ENCODE peak calls at places on chromosomes 3 and 15, in ten cellular contexts. O, L, K, J, Q, Z, N, G, S and I are unnamed samples.

GRCh38 chr3:65344444-65344843 is 656.6 kb upstream of the ADAMTS9 start:
- DNase-seq in Q (no peak), N (no peak), S (no peak), G (no peak), L (no peak), K (no peak), Z (no peak), J (no peak), O (no peak), I (no peak)

GRCh38 chr15:38129531-38130199 is 123.0 kb upstream of the SPRED1 start:
- DNase-seq in J (peak), L (peak), S (no peak), Z (peak), Q (no peak), G (peak), N (peak), O (no peak), K (peak), I (peak)

GRCh38 chr3:43309372-43310305 is 23.3 kb downstream of the SNRK start:
- DNase-seq in Q (no peak), Z (no peak), J (no peak), N (no peak), G (peak), S (no peak), O (no peak), K (no peak), L (no peak), I (no peak)

GRCh38 chr3:169227911-169228310 is 435.6 kb downstream of the MECOM start:
- DNase-seq in Z (no peak), K (peak), N (peak), L (no peak), J (no peak), Q (no peak), G (peak), S (no peak), O (no peak), I (peak)

GRCh38 chr15:48063411-48063985 is 57.3 kb upstream of the SLC24A5 start:
- DNase-seq in S (no peak), Z (no peak), Q (no peak), K (no peak), J (no peak), N (no peak), G (no peak), L (no peak), O (no peak), I (no peak)

GRCh38 chr15:71385026-71385425 is 269.8 kb downstream of the THSD4 start:
- DNase-seq in S (no peak), J (no peak), Q (no peak), O (no peak), Z (no peak), L (no peak), K (no peak), G (no peak), N (no peak), I (peak)

GRCh38 chr3:81743096-81744025 is 18.1 kb downstream of the GBE1 start:
- DNase-seq in L (peak), S (no peak), J (peak), Z (peak), K (peak), O (no peak), Q (no peak), G (peak), N (peak), I (peak)

GRCh38 chr3:42412526-42413155 is 2.2 kb upstream of the LYZL4 start:
- DNase-seq in S (no peak), L (no peak), O (no peak), N (no peak), G (no peak), J (no peak), Q (no peak), Z (no peak), K (no peak), I (no peak)

GRCh38 chr15:66766282-66767228 is 64.5 kb downstream of the SMAD6 start:
- DNase-seq in L (peak), Z (no peak), O (no peak), J (peak), S (no peak), K (no peak), N (peak), G (peak), Q (no peak), I (no peak)

GRCh38 chr3:163018664-163019063 is 1522.1 kb downstream of the OTOL1 start:
- DNase-seq in Z (no peak), G (no peak), J (no peak), Q (no peak), L (no peak), O (no peak), S (peak), N (no peak), K (no peak), I (no peak)

GRCh38 chr3:143443851-143444331 is 324.3 kb downstream of the CHST2 start:
- DNase-seq in G (peak), Z (peak), N (peak), J (peak), L (peak), S (no peak), O (no peak), Q (no peak), K (peak), I (peak)

GRCh38 chr3:64291345-64291744 is 66.1 kb upstream of the PRICKLE2 start:
- DNase-seq in J (peak), G (peak), Q (no peak), Z (peak), N (peak), O (no peak), S (no peak), L (peak), K (no peak), I (peak)

GRCh38 chr3:152026033-152026556 is 152.7 kb downstream of the SUCNR1 start:
- DNase-seq in J (peak), G (peak), Q (no peak), L (no peak), O (no peak), K (peak), N (peak), Z (peak), S (no peak), I (peak)

GRCh38 chr15:39828374-39828931 is 45.8 kb upstream of the FSIP1 start:
- DNase-seq in J (peak), Z (no peak), Q (peak), S (peak), G (peak), K (no peak), O (no peak), L (no peak), N (peak), I (peak)

GRCh38 chr3:143736651-143737050 is 111.6 kb downstream of the SLC9A9 start:
- DNase-seq in Q (no peak), L (no peak), J (peak), S (no peak), G (peak), Z (no peak), K (no peak), N (peak), O (no peak), I (peak)

GRCh38 chr3:134985841-134986520 is 190.9 kb downstream of the EPHB1 start:
- DNase-seq in O (no peak), Q (no peak), N (peak), Z (no peak), L (no peak), G (peak), K (no peak), J (no peak), S (no peak), I (no peak)

GRCh38 chr3:126747768-126748167 is 43.7 kb downstream of the CHCHD6 start:
- DNase-seq in K (no peak), N (no peak), L (no peak), J (no peak), Q (no peak), G (no peak), O (no peak), S (no peak), Z (no peak), I (no peak)

GRCh38 chr3:64631951-64632350 is 55.8 kb downstream of the ADAMTS9 start:
- DNase-seq in G (no peak), L (no peak), K (no peak), Z (no peak), N (no peak), J (no peak), S (no peak), Q (no peak), O (no peak), I (no peak)

GRCh38 chr3:187403768-187404270 is 35.6 kb downstream of the RTP4 start:
- DNase-seq in O (no peak), N (peak), K (peak), G (peak), Z (peak), Q (no peak), S (no peak), J (peak), L (no peak), I (peak)

GRCh38 chr15:36844453-36845094 is 255.8 kb downstream of the MEIS2 start:
- DNase-seq in S (no peak), N (peak), O (no peak), G (peak), Q (no peak), L (peak), J (peak), Z (peak), K (peak), I (peak)

GRCh38 chr3:136390574-136390973 is 140.4 kb downstream of the PCCB start:
- DNase-seq in S (no peak), Q (no peak), N (no peak), K (no peak), G (no peak), J (no peak), Z (no peak), L (no peak), O (no peak), I (peak)

GRCh38 chr3:7565574-7565973 is 704.7 kb downstream of the GRM7 start:
- DNase-seq in G (no peak), L (no peak), S (no peak), O (no peak), N (no peak), K (no peak), Q (no peak), J (peak), Z (no peak), I (no peak)

GRCh38 chr3:141477224-141477623 is 9.6 kb upstream of the RASA2 start:
- DNase-seq in S (no peak), O (no peak), J (peak), K (no peak), L (no peak), G (peak), N (peak), Z (peak), Q (no peak), I (peak)

GRCh38 chr15:68676926-68677325 is 98.1 kb downstream of the CORO2B start:
- DNase-seq in K (no peak), L (peak), Z (no peak), Q (peak), G (no peak), N (no peak), S (no peak), J (no peak), O (no peak), I (no peak)

GRCh38 chr3:192237992-192238608 is 489.2 kb downstream of the FGF12 start:
- DNase-seq in J (no peak), Z (no peak), L (no peak), S (peak), O (no peak), K (no peak), N (no peak), G (no peak), Q (no peak), I (no peak)

GRCh38 chr15:65006876-65007275 is 17.2 kb upstream of the SPG21 start:
- DNase-seq in N (no peak), J (peak), G (no peak), Z (no peak), K (no peak), Q (no peak), S (no peak), L (no peak), O (no peak), I (no peak)

GRCh38 chr3:56783644-56784451 is 17.9 kb downstream of the ARHGEF3 start:
- DNase-seq in L (peak), S (no peak), G (peak), Q (no peak), J (peak), K (peak), Z (peak), N (peak), O (peak), I (peak)

GRCh38 chr3:61715886-61716527 is 154.6 kb downstream of the PTPRG start:
- DNase-seq in L (no peak), Z (no peak), G (no peak), O (no peak), J (no peak), N (no peak), K (no peak), Q (no peak), S (no peak), I (no peak)

GRCh38 chr15:99305761-99306505 is 54.7 kb downstream of the LRRC28 start:
- DNase-seq in G (peak), S (no peak), Z (peak), O (no peak), Q (peak), L (no peak), N (peak), K (peak), J (peak), I (peak)

GRCh38 chr15:35674873-35675781 is 129.2 kb upstream of the DPH6 start:
- DNase-seq in N (peak), K (no peak), Q (no peak), Z (no peak), L (no peak), O (no peak), G (peak), J (peak), S (no peak), I (peak)

GRCh38 chr15:90264649-90265048 is 823 bp upstream of the NGRN start:
- DNase-seq in N (no peak), K (no peak), G (no peak), J (peak), L (no peak), S (no peak), Q (no peak), O (peak), Z (no peak), I (peak)

GRCh38 chr3:53764376-53764775 is 81.8 kb downstream of the CHDH start:
- DNase-seq in L (no peak), G (no peak), N (no peak), Z (no peak), Q (no peak), S (peak), J (no peak), O (no peak), K (no peak), I (no peak)

DNA sequence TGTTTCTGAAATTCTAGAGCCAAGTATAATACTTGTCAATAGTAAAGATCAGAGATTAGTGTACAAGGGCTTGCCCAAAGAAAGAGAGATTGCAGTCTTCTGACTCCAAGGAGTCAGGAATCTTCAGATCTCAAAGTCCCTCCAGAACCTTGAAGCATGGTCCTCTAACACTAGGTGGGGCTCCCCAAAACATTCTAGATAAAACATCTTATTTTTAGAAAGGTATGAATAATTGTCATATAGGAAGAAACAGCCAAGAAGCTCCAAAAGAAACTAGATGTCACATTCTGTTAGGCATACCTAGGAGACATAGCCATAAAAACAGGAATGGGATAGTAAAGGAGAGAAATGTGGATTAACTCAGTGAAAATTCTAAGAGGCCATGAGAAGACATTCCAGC is 10.7 kb downstream of the MUC13 start:
- DNase-seq in J (peak), G (no peak), Z (no peak), Q (no peak), O (no peak), K (no peak), S (no peak), L (no peak), N (peak), I (no peak)
- TF ChIP-seq CTCF in J (peak), G (peak), Z (peak), Q (no peak), O (no peak), K (no peak), S (no peak), L (no peak), N (peak), I (no peak)

GRCh38 chr3:17194116-17194515 is 309.4 kb downstream of the PLCL2 start:
- DNase-seq in G (no peak), Q (no peak), K (no peak), S (no peak), J (no peak), Z (no peak), O (no peak), N (no peak), L (no peak), I (no peak)

GRCh38 chr3:17195192-17195611 is 310.4 kb downstream of the PLCL2 start:
- DNase-seq in Q (no peak), N (peak), O (peak), J (no peak), S (peak), K (no peak), L (no peak), G (peak), Z (no peak), I (no peak)

GRCh38 chr3:17201538-17201937 is 316.8 kb downstream of the PLCL2 start:
- DNase-seq in Q (no peak), S (no peak), K (no peak), J (no peak), G (no peak), L (no peak), N (no peak), Z (no peak), O (no peak), I (no peak)

GRCh38 chr3:17192995-17193394 is 308.2 kb downstream of the PLCL2 start:
- DNase-seq in Q (no peak), Z (no peak), J (no peak), L (no peak), O (no peak), S (no peak), N (no peak), K (no peak), G (no peak), I (no peak)

DNA sequence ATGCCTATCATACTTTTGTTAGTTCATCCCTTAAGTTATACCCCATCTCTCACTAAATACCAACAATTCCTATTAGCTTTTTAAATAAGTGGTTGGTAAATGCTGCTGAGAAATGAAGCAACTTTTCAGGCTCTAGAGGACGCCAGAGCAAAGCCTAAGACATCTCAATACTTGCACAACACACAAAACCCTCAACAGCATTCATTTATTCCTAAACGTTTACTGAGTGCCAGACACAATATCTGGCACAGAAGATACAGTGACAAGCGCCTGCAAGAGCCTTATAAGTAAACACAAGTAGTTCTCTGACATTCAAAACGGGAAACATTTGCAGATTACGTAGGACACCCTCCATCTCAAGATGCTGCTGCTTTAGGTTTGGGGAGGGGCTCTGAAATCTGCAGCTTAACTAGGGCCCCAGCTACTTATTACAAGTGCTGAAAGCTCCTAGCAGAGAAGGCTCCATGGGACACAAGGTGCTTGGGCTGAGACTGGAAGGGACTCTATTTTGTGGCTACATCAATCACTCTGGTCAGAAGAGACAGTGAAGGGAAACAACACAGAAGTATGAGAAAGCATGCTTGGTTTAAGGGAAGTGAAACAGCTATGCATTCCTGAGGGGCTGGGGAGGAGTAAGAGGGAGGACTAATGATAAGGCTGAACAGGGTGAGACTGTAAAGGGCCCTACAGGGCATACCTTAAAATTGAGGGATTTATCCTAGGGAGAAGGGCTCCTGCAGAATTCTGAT is 311.3 kb downstream of the PLCL2 start:
- DNase-seq in K (no peak), G (no peak), Z (no peak), L (no peak), S (no peak), Q (no peak), N (peak), O (no peak), J (peak), I (no peak)
- TF ChIP-seq CTCF in K (no peak), G (no peak), Z (peak), L (no peak), S (no peak), Q (no peak), N (peak), O (no peak), J (no peak), I (no peak)

DNA sequence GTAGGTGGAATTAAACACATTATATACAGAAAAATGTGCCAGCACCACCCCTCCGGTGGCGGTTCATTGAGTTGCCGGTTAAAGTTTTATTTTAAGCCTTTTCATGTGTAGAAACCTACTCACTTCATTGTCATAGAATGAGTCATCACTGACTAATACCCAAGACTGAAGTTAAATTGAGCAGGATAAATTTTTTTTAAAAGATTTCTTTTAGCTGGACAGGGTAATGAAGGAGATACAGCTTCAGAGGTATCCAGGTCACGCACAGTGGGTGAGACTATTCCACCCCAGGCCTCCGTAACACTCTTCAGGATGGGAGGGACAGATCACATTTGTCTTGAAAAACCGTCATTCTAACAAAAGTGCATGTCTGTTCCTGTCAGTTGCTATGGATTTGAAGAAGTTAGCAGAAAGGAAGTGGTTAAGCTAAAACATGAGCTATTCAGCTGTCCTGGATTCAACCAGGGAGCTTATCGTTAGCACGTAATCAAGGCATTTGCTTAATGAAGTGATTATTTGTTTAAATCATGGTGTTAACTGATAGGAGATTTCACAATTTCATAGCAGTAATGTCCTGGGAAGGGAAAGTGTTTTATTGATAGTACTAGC is 23.3 kb downstream of the WHAMM start:
- DNase-seq in J (peak), O (no peak), N (peak), K (peak), G (peak), Q (no peak), S (no peak), Z (peak), L (no peak), I (peak)
- TF ChIP-seq CTCF in J (peak), O (no peak), N (no peak), K (no peak), G (no peak), Q (peak), S (no peak), Z (peak), L (no peak), I (no peak)

DNA sequence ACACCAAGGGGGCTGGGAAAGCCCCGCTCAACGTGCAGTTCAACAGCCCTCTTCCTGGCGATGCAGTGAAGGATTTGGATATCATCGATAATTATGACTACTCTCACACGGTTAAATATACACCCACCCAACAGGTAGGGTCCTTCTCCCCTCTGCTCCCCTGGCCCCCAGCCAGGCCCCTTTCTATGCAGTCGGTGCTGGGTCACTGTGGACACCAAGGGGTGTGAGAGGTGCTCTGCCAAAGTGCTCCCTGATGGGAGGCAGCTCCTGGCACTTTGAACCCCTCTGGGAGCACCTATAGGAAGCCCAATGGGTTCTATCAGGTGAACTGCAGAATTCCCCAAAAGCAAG is 98.6 kb downstream of the DNASE1L3 start:
- DNase-seq in G (no peak), S (no peak), K (no peak), Q (no peak), Z (no peak), O (no peak), J (no peak), L (no peak), N (no peak), I (no peak)
- TF ChIP-seq CTCF in G (no peak), S (no peak), K (no peak), Q (no peak), Z (no peak), O (no peak), J (no peak), L (no peak), N (no peak), I (no peak)